ENCODE peak calls at places on chromosomes 16 and 17, in eight cellular contexts. X, D, V, Q, O, G, F and K are unnamed samples.

GRCh38 chr17:71899317-71899716 is 221.5 kb upstream of the SOX9 start:
- DNase-seq in X (no peak), D (no peak), V (peak; percentile 20), Q (no peak), O (no peak), G (no peak), F (no peak), K (no peak)

GRCh38 chr17:4038076-4038475 is 73.8 kb upstream of the ATP2A3 start:
- DNase-seq in X (no peak), D (no peak), V (no peak), Q (no peak), O (no peak), G (no peak), F (no peak), K (no peak)

GRCh38 chr16:19135201-19135838 is 21.6 kb downstream of the ITPRIPL2 start:
- DNase-seq in X (no peak), D (no peak), V (no peak), Q (no peak), O (no peak), G (no peak), F (no peak), K (no peak)

GRCh38 chr16:49755291-49755611 is 100.7 kb downstream of the ZNF423 start:
- DNase-seq in X (no peak), D (peak; percentile 30), V (peak; percentile 55), Q (no peak), O (no peak), G (no peak), F (no peak), K (no peak)

GRCh38 chr17:69447726-69448125 is 33.2 kb downstream of the MAP2K6 start:
- DNase-seq in X (no peak), D (peak; percentile 24), V (no peak), Q (no peak), O (no peak), G (no peak), F (no peak), K (peak; percentile 54)

GRCh38 chr17:10803830-10804498 is at the start of gene TMEM238L:
- DNase-seq in X (no peak), D (no peak), V (no peak), Q (no peak), O (no peak), G (no peak), F (no peak), K (no peak)

GRCh38 chr17:50147841-50148225 is 2.6 kb downstream of the PPP1R9B start:
- DNase-seq in X (no peak), D (no peak), V (peak; percentile 52), Q (no peak), O (no peak), G (no peak), F (no peak), K (no peak)

GRCh38 chr17:27569884-27570577 is 61.0 kb upstream of the LGALS9 start:
- DNase-seq in X (no peak), D (no peak), V (no peak), Q (no peak), O (no peak), G (no peak), F (no peak), K (no peak)

GRCh38 chr16:79599837-79600635 is 501 bp downstream of the MAF start:
- DNase-seq in X (no peak), D (peak; percentile 42), V (peak; percentile 6), Q (peak; percentile 55), O (no peak), G (no peak), F (no peak), K (no peak)

GRCh38 chr17:19288453-19288852 is 51.3 kb downstream of the EPN2 start:
- DNase-seq in X (no peak), D (no peak), V (peak; percentile 42), Q (no peak), O (no peak), G (no peak), F (no peak), K (no peak)

GRCh38 chr16:52383640-52384292 is 163.2 kb downstream of the TOX3 start:
- DNase-seq in X (no peak), D (no peak), V (no peak), Q (peak; percentile 69), O (no peak), G (no peak), F (no peak), K (no peak)

GRCh38 chr17:74243013-74243755 is 29.8 kb downstream of the TTYH2 start:
- DNase-seq in X (no peak), D (peak; percentile 80), V (no peak), Q (no peak), O (no peak), G (no peak), F (no peak), K (no peak)

GRCh38 chr16:30551781-30552180 is 6.4 kb downstream of the ZNF764 start:
- DNase-seq in X (no peak), D (no peak), V (no peak), Q (no peak), O (peak; percentile 62), G (peak; percentile 49), F (no peak), K (no peak)

GRCh38 chr17:77670125-77670524 is 288.4 kb upstream of the TNRC6C start:
- DNase-seq in X (no peak), D (no peak), V (no peak), Q (no peak), O (no peak), G (no peak), F (no peak), K (no peak)

GRCh38 chr16:29714396-29714795 is 31.4 kb downstream of the C16orf54 start:
- DNase-seq in X (no peak), D (no peak), V (no peak), Q (no peak), O (no peak), G (no peak), F (no peak), K (no peak)

GRCh38 chr16:69330286-69331109 is at the start of gene PDF:
- DNase-seq in X (peak; percentile 48), D (peak; percentile 95), V (peak; percentile 94), Q (peak; percentile 90), O (peak; percentile 80), G (peak; percentile 84), F (peak; percentile 29), K (peak; percentile 94)

GRCh38 chr17:55693244-55694216 is 29.1 kb downstream of the TMEM100 start:
- DNase-seq in X (no peak), D (no peak), V (peak; percentile 19), Q (no peak), O (no peak), G (no peak), F (no peak), K (no peak)

GRCh38 chr17:57481901-57482300 is 225.6 kb downstream of the MSI2 start:
- DNase-seq in X (peak; percentile 98), D (no peak), V (peak; percentile 99), Q (no peak), O (no peak), G (no peak), F (peak; percentile 98), K (no peak)

GRCh38 chr17:7281953-7282751 is 634 bp downstream of the SLC2A4 start:
- DNase-seq in X (no peak), D (peak; percentile 83), V (no peak), Q (peak; percentile 39), O (no peak), G (no peak), F (no peak), K (no peak)

GRCh38 chr17:47955497-47956461 is 1.9 kb downstream of the PRR15L start:
- DNase-seq in X (no peak), D (no peak), V (no peak), Q (no peak), O (no peak), G (no peak), F (no peak), K (no peak)